ENCODE peak calls at places on chromosomes 13 and 19, in six cellular contexts. A is HAP-1; Q is activated CD4-positive, alpha-beta T cell treated with anti-CD3 and anti-CD28 coated beads for 24 hours; V is non-pigmented ciliary epithelial cell; F is activated T-helper 1 cell treated with Interleukin-2 at 50 U/mL for 16 hours; N is fibroblast of the aortic adventitia. P is an unnamed sample.

GRCh38 chr13:96503481-96503880 is 413.6 kb downstream of the HS6ST3 start:
- DNase-seq in N (no peak), V (no peak), F (no peak), Q (no peak), A (no peak), P (no peak)

GRCh38 chr13:69020120-69020519 is 1087.5 kb upstream of the ATXN8OS start:
- DNase-seq in A (no peak), N (no peak), F (no peak), V (no peak), Q (no peak), P (no peak)

GRCh38 chr19:3768748-3769099 is 3.3 kb downstream of the RAX2 start:
- DNase-seq in V (no peak), Q (no peak), A (no peak), N (no peak), F (no peak), P (no peak)

GRCh38 chr13:38394777-38395504 is 45.3 kb downstream of the UFM1 start:
- DNase-seq in V (no peak), A (no peak), N (no peak), F (no peak), Q (no peak), P (no peak)

GRCh38 chr19:10384580-10384979 is 4.2 kb upstream of the TYK2 start:
- DNase-seq in Q (no peak), A (no peak), V (no peak), F (no peak), N (no peak), P (no peak)

GRCh38 chr19:18809149-18809978 is 18.3 kb upstream of the COMP start:
- DNase-seq in F (no peak), N (peak), V (peak), A (no peak), Q (no peak), P (no peak)

GRCh38 chr19:35696835-35697234 is 7.5 kb upstream of the ZBTB32 start:
- DNase-seq in A (no peak), V (no peak), F (no peak), Q (no peak), N (no peak), P (no peak)

GRCh38 chr13:113398963-113399754 is 35.2 kb upstream of the GRTP1 start:
- DNase-seq in A (no peak), F (no peak), Q (no peak), N (peak), V (peak), P (peak)

GRCh38 chr13:39585219-39585618 is 17.8 kb downstream of the LHFPL6 start:
- DNase-seq in F (no peak), A (no peak), Q (no peak), N (no peak), V (no peak), P (no peak)

GRCh38 chr13:46663644-46664043 is 110.7 kb downstream of the LRCH1 start:
- DNase-seq in A (no peak), N (no peak), F (no peak), V (no peak), Q (no peak), P (no peak)

GRCh38 chr13:61316647-61317046 is 99.0 kb downstream of the PCDH20 start:
- DNase-seq in A (no peak), F (no peak), Q (no peak), N (no peak), V (no peak), P (no peak)

GRCh38 chr13:113756441-113757097 is 2.5 kb upstream of the TMEM255B start:
- DNase-seq in Q (no peak), A (no peak), F (no peak), N (no peak), V (no peak), P (no peak)

GRCh38 chr13:97122381-97122996 is 99.6 kb upstream of the MBNL2 start:
- DNase-seq in A (no peak), N (peak), V (no peak), Q (no peak), F (no peak), P (no peak)

GRCh38 chr13:88042489-88042888 is 371.3 kb downstream of the SLITRK5 start:
- DNase-seq in N (no peak), F (no peak), V (peak), A (no peak), Q (no peak), P (no peak)

GRCh38 chr19:37932985-37933953 is 26.3 kb downstream of the SIPA1L3 start:
- DNase-seq in V (no peak), N (peak), A (no peak), F (no peak), Q (no peak), P (no peak)

GRCh38 chr19:41137056-41137455 is 22.8 kb downstream of the CYP2F1 start:
- DNase-seq in Q (no peak), V (no peak), A (no peak), N (no peak), F (no peak), P (no peak)

GRCh38 chr13:97434417-97435296 is 688 bp downstream of the RAP2A start:
- DNase-seq in V (no peak), F (peak), Q (peak), N (peak), A (peak), P (peak)

GRCh38 chr19:36420961-36421748 is 2.7 kb upstream of the ZFP82 start:
- DNase-seq in Q (no peak), A (no peak), V (no peak), F (no peak), N (peak), P (no peak)

GRCh38 chr13:87107626-87108025 is 563.5 kb upstream of the SLITRK5 start:
- DNase-seq in Q (no peak), V (no peak), F (no peak), N (no peak), A (no peak), P (no peak)

GRCh38 chr19:19531951-19532805 is 3.5 kb downstream of the YJEFN3 start:
- DNase-seq in V (no peak), N (peak), A (peak), F (peak), Q (peak), P (no peak)

GRCh38 chr19:11152318-11153062 is 3.1 kb downstream of the SPC24 start:
- DNase-seq in Q (no peak), V (no peak), N (peak), A (no peak), F (no peak), P (no peak)

GRCh38 chr19:55477905-55478304 is 1.5 kb downstream of the ZNF628 start:
- DNase-seq in N (no peak), Q (no peak), A (no peak), V (no peak), F (no peak), P (peak)

GRCh38 chr19:53982611-53983010 is 8.8 kb upstream of the CACNG6 start:
- DNase-seq in Q (no peak), A (peak), F (no peak), V (no peak), N (peak), P (no peak)